ENCODE peak calls at places on chromosomes 12 and 14, in four cellular contexts. Y is H9, T is mesendoderm, A is H1. G is an unnamed sample.

GRCh38 chr14:74695406-74695805 is 17.5 kb downstream of the AREL1 start:
- DNase-seq in Y (no peak), T (no peak), A (no peak), G (no peak)

GRCh38 chr14:101810897-101811620 is 49.5 kb downstream of the PPP2R5C start:
- DNase-seq in Y (no peak), T (no peak), A (no peak), G (peak; percentile 38)

GRCh38 chr14:43356984-43357545 is 1150.0 kb downstream of the FSCB start:
- DNase-seq in Y (no peak), T (no peak), A (no peak), G (no peak)

GRCh38 chr12:7017870-7018349 is 366 bp downstream of the LPCAT3 start:
- DNase-seq in Y (no peak), T (no peak), A (no peak), G (peak; percentile 8)

GRCh38 chr14:104746951-104747481 is 5.9 kb upstream of the SIVA1 start:
- DNase-seq in Y (no peak), T (no peak), A (no peak), G (peak; percentile 55)

GRCh38 chr14:96270565-96271420 is 14.8 kb downstream of the BDKRB1 start:
- DNase-seq in Y (peak; percentile 11), T (no peak), A (no peak), G (peak; percentile 11)

GRCh38 chr14:35113308-35113950 is 8.4 kb downstream of the PPP2R3C start:
- DNase-seq in Y (no peak), T (peak; percentile 85), A (no peak), G (no peak)

GRCh38 chr12:66288121-66288520 is 14.2 kb upstream of the HELB start:
- DNase-seq in Y (no peak), T (no peak), A (no peak), G (no peak)

GRCh38 chr12:116537149-116537904 is 21.9 kb upstream of the MAP1LC3B2 start:
- DNase-seq in Y (no peak), T (no peak), A (no peak), G (no peak)

GRCh38 chr14:93343797-93344196 is 3.2 kb upstream of the COX8C start:
- DNase-seq in Y (no peak), T (peak; percentile 49), A (no peak), G (no peak)

GRCh38 chr14:91829511-91829910 is 37.8 kb downstream of the TC2N start:
- DNase-seq in Y (no peak), T (no peak), A (no peak), G (no peak)

GRCh38 chr12:46722737-46723136 is 103.1 kb downstream of the SLC38A4 start:
- DNase-seq in Y (no peak), T (no peak), A (no peak), G (peak; percentile 63)

GRCh38 chr14:30983858-30984257 is 41.6 kb upstream of the AP4S1 start:
- DNase-seq in Y (no peak), T (no peak), A (no peak), G (no peak)

GRCh38 chr14:45715946-45716345 is 462.9 kb upstream of the MIS18BP1 start:
- DNase-seq in Y (no peak), T (no peak), A (no peak), G (no peak)

GRCh38 chr12:69840727-69841126 is 15.7 kb downstream of the MYRFL start:
- DNase-seq in Y (no peak), T (no peak), A (no peak), G (no peak)

GRCh38 chr12:115351513-115352077 is 667.6 kb upstream of the TBX3 start:
- DNase-seq in Y (no peak), T (no peak), A (no peak), G (peak; percentile 41)

GRCh38 chr12:104355630-104356029 is 52.1 kb downstream of the EID3 start:
- DNase-seq in Y (peak; percentile 29), T (no peak), A (no peak), G (no peak)

GRCh38 chr12:66823857-66824570 is 145.1 kb upstream of the GRIP1 start:
- DNase-seq in Y (no peak), T (peak; percentile 59), A (no peak), G (no peak)

GRCh38 chr12:2262449-2262848 is 209.7 kb downstream of the CACNA1C start:
- DNase-seq in Y (no peak), T (no peak), A (no peak), G (no peak)

GRCh38 chr12:94749890-94750289 is 99.5 kb upstream of the TMCC3 start:
- DNase-seq in Y (no peak), T (no peak), A (no peak), G (no peak)

DNA sequence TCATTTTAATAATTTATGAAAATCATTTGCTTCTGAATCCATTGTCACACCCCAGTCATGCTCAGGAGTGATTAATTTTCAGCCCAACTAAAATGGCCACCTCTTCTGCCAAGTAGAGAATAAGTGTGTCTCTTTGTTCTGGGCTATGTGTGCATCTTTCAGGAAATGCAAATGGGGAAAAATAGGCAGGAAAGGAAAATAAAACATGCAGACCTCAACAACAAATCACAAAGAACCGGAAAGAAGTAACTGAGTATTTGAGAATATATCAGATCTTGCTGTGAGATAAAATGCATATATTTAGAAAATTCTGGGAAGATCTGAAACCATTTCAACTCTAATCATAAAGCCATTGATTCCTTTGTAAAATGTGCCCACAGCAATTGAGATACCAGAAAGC is 763.9 kb downstream of the GALC start:
- DNase-seq in Y (no peak), T (no peak), A (no peak), G (no peak)
- H3K56ac ChIP-seq in Y (no peak overlapping the region), T (no peak overlapping the region), A (no peak overlapping the region), G (no peak overlapping the region)

GRCh38 chr12:102980350-102980749 is 22.9 kb downstream of the ASCL1 start:
- DNase-seq in Y (no peak), T (no peak), A (no peak), G (no peak)
- H3K56ac ChIP-seq in Y (no peak overlapping the region), T (no peak overlapping the region), A (no peak overlapping the region), G (no peak overlapping the region)

GRCh38 chr12:52033506-52034258 is 17.6 kb upstream of the NR4A1 start:
- DNase-seq in Y (no peak), T (no peak), A (no peak), G (no peak)

GRCh38 chr12:52032431-52032796 is 18.8 kb upstream of the NR4A1 start:
- DNase-seq in Y (no peak), T (no peak), A (no peak), G (peak; percentile 80)

GRCh38 chr12:52035926-52036325 is 15.3 kb upstream of the NR4A1 start:
- DNase-seq in Y (no peak), T (no peak), A (no peak), G (no peak)

GRCh38 chr12:52029686-52030085 is 21.6 kb upstream of the NR4A1 start:
- DNase-seq in Y (peak; percentile 95), T (peak; percentile 97), A (no peak), G (peak; percentile 52)

DNA sequence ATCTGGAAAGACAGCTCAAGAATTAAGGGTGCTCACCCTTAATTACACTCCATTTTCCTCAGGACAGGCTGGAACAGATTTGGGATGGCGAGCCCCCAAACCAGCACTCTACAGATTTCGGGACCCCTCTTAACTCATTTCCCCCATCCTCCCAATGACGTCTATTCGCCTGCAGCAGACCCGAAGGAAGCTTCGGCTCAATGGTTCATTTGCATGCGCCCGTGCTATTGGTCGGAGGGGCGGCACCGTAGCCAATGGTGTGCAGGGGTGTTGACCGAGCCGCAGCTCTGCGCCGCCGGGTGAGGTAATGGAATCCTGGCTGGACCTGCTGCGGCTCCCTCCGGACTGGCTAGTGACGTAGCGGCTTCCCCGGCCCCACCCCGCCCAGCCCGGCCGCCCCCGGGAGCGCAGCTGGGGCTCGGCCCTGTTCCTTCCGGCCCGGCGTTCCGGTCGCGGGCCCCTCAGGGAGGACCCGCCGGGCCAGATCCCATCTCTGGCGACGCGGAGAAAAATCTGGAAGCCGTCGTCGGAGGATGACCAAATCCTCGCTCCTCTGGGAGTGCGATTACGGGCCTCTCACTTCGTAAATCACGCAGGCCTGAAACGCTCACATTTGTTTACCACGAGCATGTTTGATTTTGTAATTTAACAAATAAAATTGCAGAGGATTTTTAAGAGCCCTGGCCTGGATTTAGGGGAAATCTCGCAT is 18.3 kb upstream of the NR4A1 start:
- DNase-seq in Y (peak; percentile 100), T (peak; percentile 99), A (peak; percentile 87), G (peak; percentile 98)
- H3K56ac ChIP-seq in Y (no peak overlapping the region), T (peak overlapping the region; percentile 80), A (peak overlapping the region; percentile 49), G (peak overlapping the region; percentile 53)

GRCh38 chr12:58961166-58961565 is 40.9 kb upstream of the LRIG3 start:
- DNase-seq in Y (no peak), T (no peak), A (no peak), G (peak; percentile 4)
- H3K56ac ChIP-seq in Y (no peak overlapping the region), T (no peak overlapping the region), A (no peak overlapping the region), G (no peak overlapping the region)